ENCODE peak calls at places on chromosomes 11 and 22, in six cellular contexts. One of them, this sample, is unnamed.

GRCh38 chr11:130897262-130898182 is 18.8 kb downstream of the SNX19 start:
- DNase-seq in AG09309: peak; percentile 92
- DNase-seq in aorta: peak; percentile 94
- DNase-seq in foreskin fibroblast: peak; percentile 91
- DNase-seq in right lobe of liver: peak; percentile 89
- DNase-seq in hepatocyte: peak; percentile 16
- DNase-seq in this sample: peak; percentile 94

GRCh38 chr22:43449831-43450225 is 38.0 kb downstream of the MPPED1 start:
- DNase-seq in AG09309: no peak
- DNase-seq in aorta: peak; percentile 40
- DNase-seq in foreskin fibroblast: no peak
- DNase-seq in right lobe of liver: peak; percentile 17
- DNase-seq in hepatocyte: no peak
- DNase-seq in this sample: no peak

GRCh38 chr11:125166347-125166841 is 1.8 kb downstream of the PKNOX2 start:
- DNase-seq in AG09309: no peak
- DNase-seq in aorta: peak; percentile 84
- DNase-seq in foreskin fibroblast: no peak
- DNase-seq in right lobe of liver: no peak
- DNase-seq in hepatocyte: no peak
- DNase-seq in this sample: no peak

GRCh38 chr11:108177570-108177969 is 44.9 kb downstream of the NPAT start:
- DNase-seq in AG09309: no peak
- DNase-seq in aorta: no peak
- DNase-seq in foreskin fibroblast: no peak
- DNase-seq in right lobe of liver: peak; percentile 64
- DNase-seq in hepatocyte: no peak
- DNase-seq in this sample: no peak

GRCh38 chr11:25065711-25066110 is 568.9 kb downstream of the LUZP2 start:
- DNase-seq in AG09309: no peak
- DNase-seq in aorta: no peak
- DNase-seq in foreskin fibroblast: no peak
- DNase-seq in right lobe of liver: no peak
- DNase-seq in hepatocyte: peak; percentile 8
- DNase-seq in this sample: no peak

GRCh38 chr11:127003260-127003981 is 2.9 kb upstream of the KIRREL3 start:
- DNase-seq in AG09309: no peak
- DNase-seq in aorta: no peak
- DNase-seq in foreskin fibroblast: peak; percentile 73
- DNase-seq in right lobe of liver: peak; percentile 48
- DNase-seq in hepatocyte: peak; percentile 67
- DNase-seq in this sample: no peak

GRCh38 chr22:24424901-24425775 is 2.3 kb upstream of the ADORA2A start:
- DNase-seq in AG09309: no peak
- DNase-seq in aorta: no peak
- DNase-seq in foreskin fibroblast: no peak
- DNase-seq in right lobe of liver: no peak
- DNase-seq in hepatocyte: no peak
- DNase-seq in this sample: no peak

GRCh38 chr11:69000831-69001245 is 12.2 kb downstream of the MRGPRF start:
- DNase-seq in AG09309: peak; percentile 56
- DNase-seq in aorta: peak; percentile 91
- DNase-seq in foreskin fibroblast: peak; percentile 95
- DNase-seq in right lobe of liver: peak; percentile 77
- DNase-seq in hepatocyte: peak; percentile 68
- DNase-seq in this sample: peak; percentile 50

GRCh38 chr11:34676227-34676626 is 55.3 kb downstream of the EHF start:
- DNase-seq in AG09309: no peak
- DNase-seq in aorta: no peak
- DNase-seq in foreskin fibroblast: no peak
- DNase-seq in right lobe of liver: no peak
- DNase-seq in hepatocyte: no peak
- DNase-seq in this sample: no peak

GRCh38 chr11:11681536-11681935 is 59.7 kb upstream of the GALNT18 start:
- DNase-seq in AG09309: no peak
- DNase-seq in aorta: no peak
- DNase-seq in foreskin fibroblast: no peak
- DNase-seq in right lobe of liver: no peak
- DNase-seq in hepatocyte: no peak
- DNase-seq in this sample: no peak

GRCh38 chr11:36598051-36598450 is at the start of gene RAG2:
- DNase-seq in AG09309: no peak
- DNase-seq in aorta: no peak
- DNase-seq in foreskin fibroblast: no peak
- DNase-seq in right lobe of liver: no peak
- DNase-seq in hepatocyte: no peak
- DNase-seq in this sample: no peak

GRCh38 chr11:44264761-44265160 is 45.2 kb downstream of the ALX4 start:
- DNase-seq in AG09309: no peak
- DNase-seq in aorta: no peak
- DNase-seq in foreskin fibroblast: no peak
- DNase-seq in right lobe of liver: no peak
- DNase-seq in hepatocyte: no peak
- DNase-seq in this sample: no peak

GRCh38 chr11:69683764-69684333 is 8.7 kb upstream of the LTO1 start:
- DNase-seq in AG09309: no peak
- DNase-seq in aorta: peak; percentile 72
- DNase-seq in foreskin fibroblast: peak; percentile 40
- DNase-seq in right lobe of liver: no peak
- DNase-seq in hepatocyte: no peak
- DNase-seq in this sample: no peak

GRCh38 chr22:39773976-39774539 is 119.5 kb downstream of the ENTHD1 start:
- DNase-seq in AG09309: no peak
- DNase-seq in aorta: no peak
- DNase-seq in foreskin fibroblast: no peak
- DNase-seq in right lobe of liver: no peak
- DNase-seq in hepatocyte: peak; percentile 27
- DNase-seq in this sample: no peak

GRCh38 chr11:73330569-73331093 is 22.6 kb downstream of the ARHGEF17 start:
- DNase-seq in AG09309: no peak
- DNase-seq in aorta: no peak
- DNase-seq in foreskin fibroblast: peak; percentile 68
- DNase-seq in right lobe of liver: no peak
- DNase-seq in hepatocyte: peak; percentile 75
- DNase-seq in this sample: peak; percentile 33

GRCh38 chr11:69048718-69049489 is at the start of gene TPCN2:
- DNase-seq in AG09309: peak; percentile 76
- DNase-seq in aorta: peak; percentile 97
- DNase-seq in foreskin fibroblast: peak; percentile 99
- DNase-seq in right lobe of liver: peak; percentile 95
- DNase-seq in hepatocyte: peak; percentile 98
- DNase-seq in this sample: peak; percentile 85

GRCh38 chr11:67117667-67118058 is 1.4 kb upstream of the KDM2A start:
- DNase-seq in AG09309: no peak
- DNase-seq in aorta: peak; percentile 79
- DNase-seq in foreskin fibroblast: peak; percentile 59
- DNase-seq in right lobe of liver: peak; percentile 60
- DNase-seq in hepatocyte: peak; percentile 61
- DNase-seq in this sample: no peak

GRCh38 chr11:3153291-3153861 is 11.7 kb downstream of the OSBPL5 start:
- DNase-seq in AG09309: no peak
- DNase-seq in aorta: peak; percentile 94
- DNase-seq in foreskin fibroblast: peak; percentile 81
- DNase-seq in right lobe of liver: no peak
- DNase-seq in hepatocyte: peak; percentile 38
- DNase-seq in this sample: peak; percentile 90

GRCh38 chr11:1600626-1601025 is 2.5 kb upstream of the KRTAP5-2 start:
- DNase-seq in AG09309: no peak
- DNase-seq in aorta: no peak
- DNase-seq in foreskin fibroblast: no peak
- DNase-seq in right lobe of liver: no peak
- DNase-seq in hepatocyte: no peak
- DNase-seq in this sample: no peak

GRCh38 chr11:112195906-112196305 is 20.6 kb downstream of the BCO2 start:
- DNase-seq in AG09309: peak; percentile 31
- DNase-seq in aorta: no peak
- DNase-seq in foreskin fibroblast: peak; percentile 5
- DNase-seq in right lobe of liver: no peak
- DNase-seq in hepatocyte: no peak
- DNase-seq in this sample: no peak

GRCh38 chr11:9030601-9031000 is 26.8 kb upstream of the NRIP3 start:
- DNase-seq in AG09309: no peak
- DNase-seq in aorta: no peak
- DNase-seq in foreskin fibroblast: no peak
- DNase-seq in right lobe of liver: peak; percentile 34
- DNase-seq in hepatocyte: no peak
- DNase-seq in this sample: no peak

GRCh38 chr11:16776716-16777115 is 38.3 kb downstream of the C11orf58 start:
- DNase-seq in AG09309: no peak
- DNase-seq in aorta: no peak
- DNase-seq in foreskin fibroblast: no peak
- DNase-seq in right lobe of liver: no peak
- DNase-seq in hepatocyte: no peak
- DNase-seq in this sample: no peak

GRCh38 chr11:223921-224320 is 12.2 kb downstream of the SIRT3 start:
- DNase-seq in AG09309: no peak
- DNase-seq in aorta: no peak
- DNase-seq in foreskin fibroblast: peak; percentile 42
- DNase-seq in right lobe of liver: peak; percentile 34
- DNase-seq in hepatocyte: no peak
- DNase-seq in this sample: no peak

GRCh38 chr11:12179019-12179418 is 68.6 kb downstream of the MICAL2 start:
- DNase-seq in AG09309: no peak
- DNase-seq in aorta: no peak
- DNase-seq in foreskin fibroblast: no peak
- DNase-seq in right lobe of liver: no peak
- DNase-seq in hepatocyte: no peak
- DNase-seq in this sample: no peak

DNA sequence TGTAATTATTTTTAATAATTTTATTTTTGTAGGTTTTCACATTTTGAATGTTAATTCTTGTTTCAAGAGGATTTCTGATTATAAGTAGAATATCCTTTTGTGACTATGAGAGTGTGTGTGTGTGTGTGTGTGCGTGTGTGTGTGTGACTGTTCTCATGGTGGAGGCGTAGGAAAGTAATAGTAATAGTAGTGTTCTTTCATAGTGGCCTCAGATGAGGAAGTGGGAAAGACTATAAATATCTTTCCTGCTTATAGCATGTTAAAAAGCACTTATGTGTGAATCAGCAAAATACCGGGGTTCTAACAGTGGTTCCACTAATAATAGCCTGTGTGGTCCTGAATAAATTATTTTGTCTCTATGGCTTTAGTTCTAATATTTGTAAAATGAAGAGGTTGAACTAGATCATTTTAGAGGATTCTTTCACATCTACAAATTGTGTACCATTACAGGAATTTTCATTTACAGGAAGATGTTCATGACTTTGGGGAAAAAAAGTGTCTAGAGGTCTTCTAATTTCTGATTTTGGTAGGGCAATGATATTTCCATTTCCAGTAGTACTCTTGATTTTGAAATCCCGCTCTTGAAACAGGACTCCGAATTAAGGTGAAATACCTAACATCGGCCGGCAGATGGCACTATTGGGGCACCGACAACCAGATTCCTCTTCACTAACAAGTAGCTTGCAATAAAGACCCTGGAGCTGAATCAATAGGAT is 29.9 kb upstream of the OR10G7 start:
- DNase-seq in AG09309: peak; percentile 57
- DNase-seq in aorta: peak; percentile 88
- DNase-seq in foreskin fibroblast: peak; percentile 83
- DNase-seq in right lobe of liver: peak; percentile 74
- DNase-seq in hepatocyte: peak; percentile 79
- DNase-seq in this sample: peak; percentile 57
- H3K4me3 ChIP-seq in AG09309: no peak overlapping the region
- H3K4me3 ChIP-seq in aorta: no peak overlapping the region
- H3K4me3 ChIP-seq in foreskin fibroblast: no peak overlapping the region
- H3K4me3 ChIP-seq in right lobe of liver: no peak overlapping the region
- H3K4me3 ChIP-seq in hepatocyte: no peak overlapping the region
- H3K4me3 ChIP-seq in this sample: no peak overlapping the region

GRCh38 chr22:19766506-19767426 is 6.2 kb downstream of the TBX1 start:
- DNase-seq in AG09309: no peak
- DNase-seq in aorta: no peak
- DNase-seq in foreskin fibroblast: peak; percentile 44
- DNase-seq in right lobe of liver: peak; percentile 71
- DNase-seq in hepatocyte: peak; percentile 47
- DNase-seq in this sample: peak; percentile 9
- H3K4me3 ChIP-seq in AG09309: peak overlapping the region; percentile 8
- H3K4me3 ChIP-seq in aorta: no peak overlapping the region
- H3K4me3 ChIP-seq in foreskin fibroblast: no peak overlapping the region
- H3K4me3 ChIP-seq in right lobe of liver: peak overlapping the region; percentile 29
- H3K4me3 ChIP-seq in hepatocyte: no peak overlapping the region
- H3K4me3 ChIP-seq in this sample: no peak overlapping the region

DNA sequence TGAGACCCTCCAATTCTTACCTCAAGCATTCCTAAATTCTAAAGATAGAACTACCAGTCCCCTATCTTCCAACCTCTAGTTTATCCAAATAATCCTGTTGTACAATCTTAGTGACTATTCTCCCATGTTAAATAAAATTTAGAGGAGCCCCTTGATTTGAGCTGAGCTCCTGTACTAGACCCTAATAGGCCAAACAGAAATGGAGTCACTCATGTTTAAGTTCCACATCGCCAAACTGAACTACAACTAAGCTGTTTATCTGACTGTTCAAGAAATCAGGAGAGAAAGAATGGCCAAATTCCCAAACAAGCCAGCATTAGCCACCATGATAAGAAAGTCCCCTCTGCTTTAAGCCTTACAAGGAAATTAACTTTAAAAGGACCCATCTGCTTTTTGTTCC is 90.5 kb downstream of the TTC28 start:
- DNase-seq in AG09309: no peak
- DNase-seq in aorta: no peak
- DNase-seq in foreskin fibroblast: no peak
- DNase-seq in right lobe of liver: no peak
- DNase-seq in hepatocyte: no peak
- DNase-seq in this sample: no peak
- H3K4me3 ChIP-seq in AG09309: no peak overlapping the region
- H3K4me3 ChIP-seq in aorta: no peak overlapping the region
- H3K4me3 ChIP-seq in foreskin fibroblast: no peak overlapping the region
- H3K4me3 ChIP-seq in right lobe of liver: no peak overlapping the region
- H3K4me3 ChIP-seq in hepatocyte: no peak overlapping the region
- H3K4me3 ChIP-seq in this sample: no peak overlapping the region

DNA sequence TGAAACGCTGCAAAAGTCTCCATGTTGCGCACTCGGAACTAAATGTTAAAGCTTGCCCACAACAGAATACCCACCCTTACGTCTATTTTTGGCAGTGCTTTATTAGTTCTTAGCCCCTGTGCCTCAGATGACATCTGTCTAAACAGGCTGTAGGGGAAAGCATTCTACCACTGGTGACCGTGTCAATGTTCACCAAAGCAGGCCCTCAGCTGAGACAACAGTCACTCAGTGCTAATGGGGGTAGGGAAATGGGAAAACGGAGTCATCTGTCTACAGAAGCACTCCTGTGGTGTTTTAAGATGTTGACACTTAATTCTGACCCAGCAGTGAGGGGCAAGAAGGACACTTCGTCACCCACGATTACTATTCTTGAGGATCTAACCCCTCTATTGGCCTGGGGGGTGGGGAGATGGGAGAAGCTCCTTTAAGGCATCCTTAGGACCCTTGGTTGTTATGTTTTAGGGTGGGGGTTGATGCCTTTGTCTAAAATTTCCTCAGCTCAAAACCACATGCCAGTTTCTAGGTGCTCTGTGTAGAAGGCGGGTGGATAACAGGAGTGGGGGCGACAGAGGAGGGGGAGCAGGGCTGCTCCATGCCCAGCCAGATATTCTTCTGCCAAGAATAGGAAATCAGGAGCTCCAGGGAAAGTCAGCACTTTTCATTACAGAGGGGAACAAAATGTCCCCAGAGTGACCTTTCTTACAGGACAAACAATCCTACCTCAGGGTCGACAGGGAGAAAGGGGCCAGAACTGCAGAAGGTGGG is 15.6 kb upstream of the MFRP start:
- DNase-seq in AG09309: no peak
- DNase-seq in aorta: no peak
- DNase-seq in foreskin fibroblast: no peak
- DNase-seq in right lobe of liver: peak; percentile 41
- DNase-seq in hepatocyte: no peak
- DNase-seq in this sample: no peak
- H3K4me3 ChIP-seq in AG09309: no peak overlapping the region
- H3K4me3 ChIP-seq in aorta: no peak overlapping the region
- H3K4me3 ChIP-seq in foreskin fibroblast: no peak overlapping the region
- H3K4me3 ChIP-seq in right lobe of liver: peak overlapping the region; percentile 42
- H3K4me3 ChIP-seq in hepatocyte: no peak overlapping the region
- H3K4me3 ChIP-seq in this sample: no peak overlapping the region